ENCODE peak calls at places on chromosomes 11 and 22, in eight cellular contexts. O, Z, K, E, Q, W, R and C are unnamed samples.

GRCh38 chr22:20438066-20438677 is 547 bp upstream of the SCARF2 start:
- ATAC-seq in O (no peak), Z (no peak), K (peak), E (no peak), Q (no peak), W (peak), R (no peak), C (peak)

GRCh38 chr11:74648894-74649293 is 56.5 kb downstream of the POLD3 start:
- ATAC-seq in O (no peak), Z (no peak), K (no peak), E (no peak), Q (no peak), W (no peak), R (no peak), C (no peak)

GRCh38 chr22:17234144-17234623 is 14.9 kb upstream of the ADA2 start:
- ATAC-seq in O (no peak), Z (peak), K (peak), E (no peak), Q (no peak), W (no peak), R (peak), C (no peak)

GRCh38 chr22:32475428-32476010 is 908 bp downstream of the FBXO7 start:
- ATAC-seq in O (no peak), Z (no peak), K (peak), E (peak), Q (peak), W (no peak), R (peak), C (no peak)

GRCh38 chr11:122100222-122101080 is 15.6 kb downstream of the BLID start:
- ATAC-seq in O (no peak), Z (no peak), K (peak), E (no peak), Q (no peak), W (peak), R (no peak), C (peak)

GRCh38 chr11:130616578-130616977 is 168.1 kb downstream of the ADAMTS15 start:
- ATAC-seq in O (no peak), Z (no peak), K (no peak), E (no peak), Q (no peak), W (no peak), R (no peak), C (no peak)

GRCh38 chr22:21642584-21643448 is 714 bp downstream of the SDF2L1 start:
- ATAC-seq in O (no peak), Z (peak), K (peak), E (peak), Q (peak), W (peak), R (peak), C (no peak)

GRCh38 chr11:135036488-135037297 is 624.7 kb upstream of the B3GAT1 start:
- ATAC-seq in O (no peak), Z (no peak), K (no peak), E (no peak), Q (no peak), W (no peak), R (no peak), C (no peak)

GRCh38 chr11:131476266-131476665 is 105.9 kb downstream of the NTM start:
- ATAC-seq in O (no peak), Z (no peak), K (no peak), E (no peak), Q (no peak), W (no peak), R (no peak), C (no peak)

GRCh38 chr22:42202669-42203068 is 67.8 kb downstream of the TCF20 start:
- ATAC-seq in O (no peak), Z (no peak), K (no peak), E (no peak), Q (no peak), W (no peak), R (no peak), C (no peak)

GRCh38 chr11:65781152-65781961 is 581 bp upstream of the AP5B1 start:
- ATAC-seq in O (no peak), Z (peak), K (peak), E (peak), Q (peak), W (peak), R (peak), C (peak)

GRCh38 chr11:67138922-67139321 is 19.9 kb downstream of the KDM2A start:
- ATAC-seq in O (no peak), Z (no peak), K (no peak), E (no peak), Q (no peak), W (peak), R (no peak), C (no peak)

GRCh38 chr11:130315354-130315970 is 745 bp upstream of the ZBTB44 start:
- ATAC-seq in O (peak), Z (no peak), K (peak), E (peak), Q (no peak), W (peak), R (no peak), C (no peak)

GRCh38 chr11:113991170-113991569 is 16.3 kb downstream of the HTR3A start:
- ATAC-seq in O (no peak), Z (no peak), K (peak), E (no peak), Q (no peak), W (no peak), R (peak), C (no peak)

GRCh38 chr11:117000741-117001096 is 97.5 kb downstream of the SIK3 start:
- ATAC-seq in O (no peak), Z (no peak), K (no peak), E (no peak), Q (no peak), W (no peak), R (no peak), C (no peak)

GRCh38 chr11:116826751-116827431 is 2.8 kb upstream of the APOC3 start:
- ATAC-seq in O (no peak), Z (no peak), K (no peak), E (no peak), Q (peak), W (no peak), R (peak), C (no peak)

GRCh38 chr11:115931684-115932083 is 427.5 kb upstream of the CADM1 start:
- ATAC-seq in O (no peak), Z (no peak), K (no peak), E (no peak), Q (no peak), W (no peak), R (no peak), C (no peak)

GRCh38 chr22:44091021-44091721 is 67.1 kb downstream of the PARVB start:
- ATAC-seq in O (no peak), Z (peak), K (peak), E (peak), Q (peak), W (no peak), R (no peak), C (no peak)

GRCh38 chr11:134370526-134371435 is 39.0 kb downstream of the GLB1L2 start:
- ATAC-seq in O (no peak), Z (no peak), K (no peak), E (no peak), Q (no peak), W (no peak), R (no peak), C (no peak)

GRCh38 chr11:125564357-125564756 is 4.9 kb upstream of the EI24 start:
- ATAC-seq in O (no peak), Z (no peak), K (no peak), E (no peak), Q (no peak), W (no peak), R (no peak), C (no peak)

GRCh38 chr11:3835100-3835485 is 5.7 kb downstream of the RHOG start:
- ATAC-seq in O (no peak), Z (no peak), K (no peak), E (no peak), Q (no peak), W (no peak), R (peak), C (no peak)

GRCh38 chr22:26648011-26648497 is 9.3 kb upstream of the MIAT start:
- ATAC-seq in O (no peak), Z (no peak), K (peak), E (peak), Q (no peak), W (no peak), R (no peak), C (no peak)

GRCh38 chr11:17298302-17298701 is 21.8 kb downstream of the NUCB2 start:
- ATAC-seq in O (no peak), Z (no peak), K (no peak), E (peak), Q (no peak), W (no peak), R (peak), C (no peak)

GRCh38 chr11:133174013-133174412 is 358.3 kb downstream of the OPCML start:
- ATAC-seq in O (no peak), Z (no peak), K (no peak), E (no peak), Q (no peak), W (no peak), R (no peak), C (no peak)

GRCh38 chr11:121829159-121829643 is 286.8 kb downstream of the BLID start:
- ATAC-seq in O (peak), Z (no peak), K (no peak), E (no peak), Q (no peak), W (no peak), R (no peak), C (peak)

GRCh38 chr11:112583246-112583893 is 322.7 kb upstream of the PLET1 start:
- ATAC-seq in O (no peak), Z (no peak), K (no peak), E (peak), Q (no peak), W (no peak), R (no peak), C (no peak)

GRCh38 chr11:8681837-8682218 is 637 bp downstream of the TRIM66 start:
- ATAC-seq in O (no peak), Z (peak), K (no peak), E (no peak), Q (no peak), W (no peak), R (no peak), C (no peak)

DNA sequence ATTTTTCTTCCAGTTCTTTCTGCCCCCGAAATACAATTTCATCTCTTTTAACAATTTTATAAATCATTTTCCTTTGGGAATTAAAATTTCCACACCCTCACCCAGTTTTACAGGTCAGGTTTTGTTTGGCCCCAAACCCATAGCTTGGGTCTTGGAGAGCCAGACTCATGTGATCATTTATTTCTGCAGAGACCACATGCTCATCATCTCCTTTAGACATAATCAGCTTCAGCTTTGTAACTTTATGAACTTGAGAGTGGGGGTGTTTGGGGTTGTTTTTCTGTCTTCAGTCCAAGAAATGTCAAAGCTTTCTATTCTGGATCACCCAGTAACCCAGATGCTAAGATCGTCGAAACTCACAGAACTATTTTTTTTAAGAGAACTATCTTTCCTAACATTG is 70.9 kb downstream of the DBX1 start:
- ATAC-seq in O (no peak), Z (no peak), K (no peak), E (no peak), Q (no peak), W (no peak), R (no peak), C (no peak)
- TF ChIP-seq CTCF in O (no peak), Z (no peak), K (no peak), E (no peak), Q (no peak), W (no peak), R (no peak), C (no peak)

GRCh38 chr22:30968924-30969531 is at the start of gene TUG1:
- ATAC-seq in O (peak), Z (peak), K (peak), E (peak), Q (peak), W (peak), R (peak), C (peak)
- TF ChIP-seq POLR2AphosphoS5 in O (peak), Z (peak), K (peak), E (peak), Q (peak), W (peak), R (peak), C (peak)

GRCh38 chr11:43988040-43988793 is 45.8 kb downstream of the C11orf96 start:
- ATAC-seq in O (no peak), Z (peak), K (no peak), E (no peak), Q (peak), W (no peak), R (peak), C (no peak)
- TF ChIP-seq CTCF in O (no peak), Z (peak), K (peak), E (no peak), Q (peak), W (no peak), R (peak), C (peak)

GRCh38 chr11:14898286-14899086 is 6.5 kb upstream of the CYP2R1 start:
- ATAC-seq in O (no peak), Z (no peak), K (no peak), E (no peak), Q (no peak), W (no peak), R (no peak), C (no peak)
- TF ChIP-seq POLR2AphosphoS5 in O (no peak), Z (no peak), K (no peak), E (no peak), Q (no peak), W (no peak), R (no peak), C (no peak)

GRCh38 chr22:38727530-38728451 is 22.0 kb downstream of the GTPBP1 start:
- ATAC-seq in O (no peak), Z (no peak), K (no peak), E (no peak), Q (no peak), W (no peak), R (no peak), C (no peak)

GRCh38 chr22:38725900-38726655 is 20.3 kb downstream of the GTPBP1 start:
- ATAC-seq in O (no peak), Z (no peak), K (no peak), E (no peak), Q (no peak), W (no peak), R (no peak), C (no peak)

GRCh38 chr22:38724176-38724575 is 18.4 kb downstream of the GTPBP1 start:
- ATAC-seq in O (no peak), Z (no peak), K (no peak), E (no peak), Q (no peak), W (no peak), R (no peak), C (no peak)

GRCh38 chr22:38727123-38727522 is 21.4 kb downstream of the GTPBP1 start:
- ATAC-seq in O (no peak), Z (no peak), K (no peak), E (no peak), Q (no peak), W (no peak), R (no peak), C (no peak)

GRCh38 chr22:38724926-38725571 is 19.3 kb downstream of the GTPBP1 start:
- ATAC-seq in O (no peak), Z (peak), K (peak), E (peak), Q (peak), W (peak), R (peak), C (no peak)
- TF ChIP-seq CTCF in O (peak), Z (peak), K (peak), E (peak), Q (peak), W (peak), R (peak), C (peak)

GRCh38 chr11:11993814-11994213 is 14.6 kb downstream of the DKK3 start:
- ATAC-seq in O (no peak), Z (peak), K (no peak), E (no peak), Q (peak), W (peak), R (peak), C (peak)
- TF ChIP-seq POLR2AphosphoS5 in O (no peak), Z (peak), K (no peak), E (no peak), Q (no peak), W (no peak), R (no peak), C (no peak)

DNA sequence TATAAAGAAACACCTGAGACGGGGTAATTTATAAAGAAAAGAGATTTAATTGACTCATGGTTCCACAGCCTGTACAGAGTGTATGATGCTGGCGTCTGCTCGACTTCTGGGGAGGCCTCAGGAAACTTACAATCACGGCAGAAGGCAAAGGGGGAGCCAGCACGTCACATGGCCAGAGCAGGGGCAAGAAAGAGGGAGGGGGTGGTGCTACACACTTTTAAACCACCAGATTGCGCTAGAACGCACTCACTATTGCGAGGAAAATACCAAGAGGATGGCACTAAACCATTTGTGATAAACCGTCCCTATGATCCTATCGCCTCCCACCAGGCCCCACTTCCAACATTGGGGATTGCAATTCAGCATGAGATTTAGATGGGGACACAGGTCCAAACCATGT is 79.7 kb upstream of the CARD18 start:
- ATAC-seq in O (no peak), Z (peak), K (no peak), E (peak), Q (no peak), W (no peak), R (no peak), C (no peak)
- TF ChIP-seq CTCF in O (no peak), Z (peak), K (peak), E (no peak), Q (no peak), W (peak), R (no peak), C (no peak)